ENCODE peak calls at places on chromosomes 5 and 9, in eight cellular contexts. Q, U, B, R, H, J, A and E are unnamed samples.

GRCh38 chr5:56608216-56608925 is 207.0 kb upstream of the MAP3K1 start:
- DNase-seq in Q (no peak), U (no peak), B (peak; percentile 45), R (no peak), H (no peak), J (no peak), A (peak; percentile 19), E (no peak)

GRCh38 chr9:137247135-137247915 is 3.8 kb upstream of the STPG3 start:
- DNase-seq in Q (peak; percentile 27), U (no peak), B (peak; percentile 54), R (no peak), H (no peak), J (no peak), A (no peak), E (no peak)

GRCh38 chr9:79858509-79858908 is 286.7 kb downstream of the TLE4 start:
- DNase-seq in Q (no peak), U (no peak), B (peak; percentile 28), R (no peak), H (peak; percentile 9), J (no peak), A (no peak), E (no peak)

GRCh38 chr5:88380332-88380731 is 111.7 kb upstream of the TMEM161B start:
- DNase-seq in Q (no peak), U (no peak), B (no peak), R (no peak), H (no peak), J (no peak), A (no peak), E (no peak)

GRCh38 chr9:109010676-109011655 is 2.3 kb downstream of the CTNNAL1 start:
- DNase-seq in Q (peak; percentile 85), U (no peak), B (peak; percentile 90), R (no peak), H (no peak), J (peak; percentile 58), A (no peak), E (peak; percentile 84)

GRCh38 chr5:154534457-154535050 is 56.5 kb upstream of the HAND1 start:
- DNase-seq in Q (no peak), U (no peak), B (no peak), R (no peak), H (no peak), J (no peak), A (no peak), E (peak; percentile 41)

GRCh38 chr5:95931118-95931833 is 30.4 kb downstream of the ELL2 start:
- DNase-seq in Q (no peak), U (no peak), B (no peak), R (no peak), H (no peak), J (no peak), A (no peak), E (no peak)

GRCh38 chr5:82347213-82347947 is 69.2 kb upstream of the RPS23 start:
- DNase-seq in Q (no peak), U (no peak), B (peak; percentile 93), R (peak; percentile 21), H (peak; percentile 60), J (no peak), A (peak; percentile 53), E (no peak)

GRCh38 chr9:4857163-4857562 is 64.4 kb downstream of the RCL1 start:
- DNase-seq in Q (no peak), U (no peak), B (no peak), R (no peak), H (no peak), J (no peak), A (no peak), E (no peak)

GRCh38 chr5:65209341-65209740 is 272.4 kb downstream of the ADAMTS6 start:
- DNase-seq in Q (no peak), U (no peak), B (peak; percentile 86), R (no peak), H (no peak), J (no peak), A (no peak), E (no peak)

GRCh38 chr5:165201364-165202143 is 1696.1 kb downstream of the MAT2B start:
- DNase-seq in Q (no peak), U (no peak), B (peak; percentile 69), R (no peak), H (no peak), J (no peak), A (no peak), E (no peak)

GRCh38 chr5:126519637-126520592 is 75.1 kb downstream of the ALDH7A1 start:
- DNase-seq in Q (no peak), U (no peak), B (peak; percentile 70), R (peak; percentile 73), H (peak; percentile 61), J (no peak), A (no peak), E (peak; percentile 56)

GRCh38 chr9:13750639-13751038 is 471.1 kb upstream of the MPDZ start:
- DNase-seq in Q (no peak), U (no peak), B (no peak), R (no peak), H (no peak), J (no peak), A (no peak), E (no peak)

GRCh38 chr9:36788534-36788933 is 215.8 kb downstream of the MELK start:
- DNase-seq in Q (no peak), U (no peak), B (peak; percentile 6), R (no peak), H (no peak), J (peak; percentile 30), A (no peak), E (peak; percentile 29)

GRCh38 chr9:105385372-105385985 is 62.4 kb upstream of the FSD1L start:
- DNase-seq in Q (no peak), U (no peak), B (peak; percentile 27), R (peak; percentile 29), H (no peak), J (peak; percentile 56), A (peak; percentile 36), E (peak; percentile 48)

GRCh38 chr9:129509508-129509907 is 111.4 kb downstream of the C9orf50 start:
- DNase-seq in Q (no peak), U (no peak), B (peak; percentile 96), R (no peak), H (no peak), J (no peak), A (no peak), E (peak; percentile 75)

GRCh38 chr9:85062385-85062784 is 392.9 kb downstream of the NTRK2 start:
- DNase-seq in Q (no peak), U (no peak), B (no peak), R (no peak), H (no peak), J (no peak), A (no peak), E (no peak)

GRCh38 chr5:78472469-78473106 is 112.2 kb downstream of the SCAMP1 start:
- DNase-seq in Q (no peak), U (no peak), B (peak; percentile 67), R (no peak), H (no peak), J (no peak), A (no peak), E (peak; percentile 60)

GRCh38 chr9:123561055-123561454 is 205.1 kb downstream of the CRB2 start:
- DNase-seq in Q (no peak), U (no peak), B (no peak), R (no peak), H (no peak), J (no peak), A (no peak), E (no peak)

GRCh38 chr5:178426326-178427130 is 163.7 kb downstream of the COL23A1 start:
- DNase-seq in Q (no peak), U (no peak), B (no peak), R (no peak), H (no peak), J (no peak), A (no peak), E (no peak)

GRCh38 chr5:82283893-82284292 is 5.7 kb upstream of the RPS23 start:
- DNase-seq in Q (no peak), U (no peak), B (no peak), R (no peak), H (no peak), J (no peak), A (no peak), E (no peak)

GRCh38 chr9:2662496-2662895 is 40.9 kb downstream of the VLDLR start:
- DNase-seq in Q (no peak), U (no peak), B (peak; percentile 14), R (no peak), H (peak; percentile 55), J (no peak), A (no peak), E (no peak)

GRCh38 chr5:143393516-143393915 is 10.0 kb downstream of the NR3C1 start:
- DNase-seq in Q (no peak), U (no peak), B (no peak), R (no peak), H (no peak), J (no peak), A (no peak), E (no peak)

GRCh38 chr9:70260007-70260443 is 1.2 kb downstream of the SMC5 start:
- DNase-seq in Q (peak; percentile 35), U (no peak), B (no peak), R (peak; percentile 35), H (no peak), J (no peak), A (no peak), E (no peak)

GRCh38 chr9:128078504-128079434 is 10.7 kb downstream of the SLC25A25 start:
- DNase-seq in Q (no peak), U (no peak), B (peak; percentile 75), R (no peak), H (no peak), J (no peak), A (no peak), E (peak; percentile 85)

GRCh38 chr9:121844090-121844489 is 192.7 kb downstream of the DAB2IP start:
- DNase-seq in Q (no peak), U (no peak), B (peak; percentile 29), R (no peak), H (no peak), J (no peak), A (no peak), E (no peak)

GRCh38 chr5:149500922-149501582 is 50.2 kb downstream of the CSNK1A1 start:
- DNase-seq in Q (no peak), U (no peak), B (peak; percentile 96), R (no peak), H (no peak), J (no peak), A (no peak), E (peak; percentile 24)